ENCODE peak calls at places on chromosomes 5 and 9, in nine cellular contexts. U, J, L, M, T, H, D, E and R are unnamed samples.

GRCh38 chr5:17154211-17154996 is 63.0 kb upstream of the BASP1 start:
- DNase-seq in T (no peak), H (peak; percentile 79), U (no peak), M (no peak), L (no peak), D (no peak), J (no peak), E (no peak), R (no peak)

GRCh38 chr5:154190652-154191304 is at the start of gene GALNT10:
- DNase-seq in T (peak; percentile 80), E (peak; percentile 61), D (peak; percentile 3), U (peak; percentile 39), L (peak; percentile 80), H (peak; percentile 72), J (peak; percentile 57), M (peak; percentile 43), R (peak; percentile 66)

GRCh38 chr5:172935096-172935495 is 24.1 kb upstream of the RPL26L1 start:
- DNase-seq in M (no peak), U (no peak), J (no peak), E (no peak), L (no peak), H (no peak), D (no peak), T (no peak), R (no peak)

GRCh38 chr5:167642779-167643517 is 648.5 kb upstream of the WWC1 start:
- DNase-seq in U (no peak), T (no peak), E (no peak), J (no peak), M (peak; percentile 20), H (peak; percentile 97), D (no peak), L (no peak), R (no peak)

GRCh38 chr5:126234563-126235195 is 188.5 kb upstream of the GRAMD2B start:
- DNase-seq in M (no peak), J (no peak), T (no peak), E (peak; percentile 60), U (peak; percentile 57), L (no peak), H (peak; percentile 31), D (no peak), R (peak; percentile 45)

GRCh38 chr9:134626576-134627416 is 14.8 kb upstream of the COL5A1 start:
- DNase-seq in T (no peak), H (peak; percentile 92), J (no peak), U (no peak), E (no peak), M (no peak), L (no peak), D (no peak), R (no peak)

GRCh38 chr5:132459983-132460834 is 30.4 kb downstream of the IRF1 start:
- DNase-seq in U (peak; percentile 87), H (no peak), E (no peak), M (peak; percentile 3), L (no peak), D (no peak), J (no peak), T (peak; percentile 76), R (no peak)

GRCh38 chr9:76773051-76773450 is 8.8 kb downstream of the PCA3 start:
- DNase-seq in L (no peak), M (no peak), T (no peak), J (no peak), H (no peak), U (no peak), D (no peak), E (no peak), R (no peak)

GRCh38 chr9:133003671-133004090 is 25.2 kb downstream of the GFI1B start:
- DNase-seq in M (no peak), D (peak; percentile 79), H (no peak), E (peak; percentile 23), J (no peak), L (no peak), U (no peak), T (peak; percentile 27), R (no peak)

GRCh38 chr5:8633706-8634105 is 764.8 kb downstream of the MTRR start:
- DNase-seq in J (no peak), D (no peak), L (no peak), U (no peak), E (no peak), T (no peak), H (peak; percentile 26), M (no peak), R (no peak)

GRCh38 chr5:109709225-109709624 is 19.5 kb downstream of the MAN2A1 start:
- DNase-seq in L (no peak), T (no peak), H (no peak), D (no peak), M (no peak), E (no peak), J (no peak), U (no peak), R (no peak)

GRCh38 chr9:137619240-137620090 is 660 bp downstream of the EHMT1 start:
- DNase-seq in T (peak; percentile 58), U (peak; percentile 43), H (peak; percentile 48), E (peak; percentile 75), J (no peak), L (no peak), M (no peak), D (no peak), R (no peak)

GRCh38 chr5:10485142-10485795 is 43.6 kb downstream of the ROPN1L start:
- DNase-seq in U (no peak), T (peak; percentile 56), H (peak; percentile 73), M (no peak), J (peak; percentile 15), E (no peak), L (no peak), D (peak; percentile 32), R (peak; percentile 21)

GRCh38 chr5:83364322-83365299 is 106.9 kb upstream of the VCAN start:
- DNase-seq in T (no peak), E (no peak), L (peak; percentile 2), H (no peak), M (no peak), J (no peak), U (no peak), D (no peak), R (no peak)

GRCh38 chr9:71783120-71783523 is 14.8 kb upstream of the CEMIP2 start:
- DNase-seq in J (peak; percentile 57), L (no peak), U (no peak), T (peak; percentile 52), M (no peak), H (peak; percentile 35), D (no peak), E (no peak), R (no peak)